ENCODE peak calls at places on chromosomes 12 and 14, in eight cellular contexts. U, G, S, I, A, P, R and O are unnamed samples.

GRCh38 chr12:100555722-100556121 is 17.8 kb upstream of the GAS2L3 start:
- DNase-seq in U (no peak), R (no peak), I (no peak), P (no peak), G (no peak), S (peak; percentile 72), A (no peak), O (no peak)

GRCh38 chr12:31895449-31896150 is 63.6 kb upstream of the RESF1 start:
- DNase-seq in S (no peak), R (no peak), I (no peak), P (no peak), U (no peak), G (no peak), A (no peak), O (no peak)

GRCh38 chr12:89789862-89790261 is 81.2 kb upstream of the ATP2B1 start:
- DNase-seq in G (no peak), P (no peak), U (no peak), I (no peak), S (no peak), A (peak; percentile 77), R (no peak), O (no peak)

GRCh38 chr12:92971869-92972524 is 42.9 kb upstream of the EEA1 start:
- DNase-seq in R (no peak), U (peak; percentile 45), G (no peak), P (no peak), I (no peak), S (no peak), A (no peak), O (no peak)

GRCh38 chr12:57766464-57767311 is at the start of gene CYP27B1:
- DNase-seq in R (peak; percentile 52), A (no peak), S (no peak), I (no peak), U (no peak), P (no peak), G (peak; percentile 86), O (no peak)

GRCh38 chr14:25607095-25607657 is 557.2 kb upstream of the STXBP6 start:
- DNase-seq in G (peak; percentile 45), U (no peak), I (no peak), P (no peak), S (no peak), R (no peak), A (no peak), O (no peak)

GRCh38 chr14:96903444-96904023 is 106.4 kb downstream of the VRK1 start:
- DNase-seq in U (no peak), S (no peak), P (no peak), G (no peak), I (no peak), R (no peak), A (no peak), O (no peak)

GRCh38 chr12:98999569-98999968 is 354.5 kb downstream of the APAF1 start:
- DNase-seq in P (no peak), U (no peak), A (no peak), S (no peak), G (no peak), I (no peak), R (no peak), O (no peak)

GRCh38 chr12:84632556-84632955 is 280.0 kb downstream of the SLC6A15 start:
- DNase-seq in R (no peak), G (no peak), A (no peak), S (no peak), I (no peak), U (no peak), P (no peak), O (no peak)

GRCh38 chr14:31843361-31844091 is 233.6 kb upstream of the ARHGAP5 start:
- DNase-seq in G (no peak), R (no peak), P (no peak), I (no peak), S (no peak), A (no peak), U (peak; percentile 41), O (no peak)

GRCh38 chr14:102225936-102226335 is 79.0 kb downstream of the MOK start:
- DNase-seq in G (no peak), R (no peak), A (no peak), S (no peak), U (no peak), P (no peak), I (no peak), O (no peak)

GRCh38 chr14:91078095-91078737 is 17.8 kb upstream of the RPS6KA5 start:
- DNase-seq in G (no peak), R (no peak), I (no peak), A (no peak), P (no peak), U (no peak), S (no peak), O (no peak)

GRCh38 chr14:96782436-96782835 is 14.7 kb upstream of the VRK1 start:
- DNase-seq in A (no peak), P (no peak), G (no peak), S (no peak), I (no peak), R (no peak), U (no peak), O (no peak)

GRCh38 chr14:90495357-90496276 is 98.8 kb downstream of the CALM1 start:
- DNase-seq in G (peak; percentile 96), P (peak; percentile 20), I (peak; percentile 37), S (peak; percentile 53), A (peak; percentile 5), R (peak; percentile 28), U (peak; percentile 52), O (peak; percentile 40)

GRCh38 chr14:100533647-100534485 is 53.4 kb downstream of the BEGAIN start:
- DNase-seq in A (peak; percentile 46), G (no peak), S (no peak), I (peak; percentile 78), P (peak; percentile 65), R (peak; percentile 59), U (no peak), O (no peak)

GRCh38 chr14:90204516-90204915 is 51.8 kb upstream of the PSMC1 start:
- DNase-seq in P (no peak), G (no peak), U (no peak), S (no peak), R (no peak), A (no peak), I (no peak), O (no peak)

GRCh38 chr12:3261782-3262359 is 184.7 kb downstream of the TSPAN9 start:
- DNase-seq in R (no peak), A (no peak), S (no peak), G (no peak), P (no peak), I (no peak), U (no peak), O (no peak)

GRCh38 chr12:132955094-132955932 is 793 bp downstream of the ZNF605 start:
- DNase-seq in I (no peak), S (peak; percentile 61), G (peak; percentile 52), P (no peak), U (peak; percentile 60), R (no peak), A (peak; percentile 16), O (no peak)

GRCh38 chr14:33669111-33669510 is 281.8 kb downstream of the EGLN3 start:
- DNase-seq in R (no peak), P (no peak), S (no peak), U (no peak), I (no peak), A (no peak), G (no peak), O (no peak)

GRCh38 chr12:109653896-109654295 is 59.7 kb upstream of the FAM222A start:
- DNase-seq in U (no peak), A (no peak), R (no peak), I (no peak), G (no peak), P (no peak), S (no peak), O (no peak)

GRCh38 chr12:2627343-2628191 is 167.2 kb upstream of the FKBP4 start:
- DNase-seq in P (no peak), A (no peak), U (no peak), G (no peak), R (no peak), S (no peak), I (no peak), O (no peak)

GRCh38 chr12:40039598-40039997 is 66.3 kb downstream of the SLC2A13 start:
- DNase-seq in I (no peak), R (no peak), S (no peak), U (no peak), G (no peak), A (no peak), P (no peak), O (no peak)
- TF ChIP-seq POLR2AphosphoS5 in I (no peak), R (no peak), S (no peak), U (no peak), G (no peak), A (no peak), P (no peak), O (no peak)

DNA sequence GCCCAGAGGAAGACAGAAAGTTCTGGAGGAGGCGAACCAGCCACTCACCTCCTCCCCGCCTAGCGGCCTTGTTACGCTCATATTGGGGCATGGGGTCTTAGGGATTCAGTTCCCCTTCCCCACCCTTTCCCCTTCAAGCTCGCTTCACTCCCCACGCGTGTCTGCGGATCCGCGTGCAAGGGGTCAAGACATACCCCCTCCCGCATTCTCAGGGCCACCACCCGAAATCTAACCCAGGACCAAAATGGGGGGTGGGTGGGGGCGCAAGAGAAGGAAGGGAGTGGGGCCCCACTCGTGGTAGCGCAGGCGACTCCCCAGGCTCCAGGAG is 576 bp upstream of the RFX4 start:
- DNase-seq in P (no peak), R (peak; percentile 44), S (no peak), A (no peak), G (no peak), U (no peak), I (no peak), O (no peak)
- H3K4me3 ChIP-seq in P (peak overlapping the region; percentile 36), R (no peak overlapping the region), S (no peak overlapping the region), A (no peak overlapping the region), G (peak overlapping the region; percentile 74), U (no peak overlapping the region), I (peak overlapping the region; percentile 47), O (no peak overlapping the region)

GRCh38 chr12:123036471-123037285 is 56.2 kb downstream of the ARL6IP4 start:
- DNase-seq in S (no peak), G (no peak), R (no peak), I (no peak), A (no peak), U (no peak), P (no peak), O (no peak)

GRCh38 chr12:123033392-123034021 is 53.0 kb downstream of the ARL6IP4 start:
- DNase-seq in R (no peak), U (no peak), P (no peak), I (no peak), A (no peak), S (no peak), G (no peak), O (no peak)

GRCh38 chr12:123034022-123034541 is 53.6 kb downstream of the ARL6IP4 start:
- DNase-seq in A (no peak), U (no peak), S (no peak), P (no peak), G (no peak), I (no peak), R (no peak), O (no peak)

GRCh38 chr12:123035841-123036240 is 55.4 kb downstream of the ARL6IP4 start:
- DNase-seq in U (no peak), A (no peak), R (no peak), P (no peak), S (no peak), G (no peak), I (no peak), O (no peak)

GRCh38 chr12:123034865-123035264 is 54.4 kb downstream of the ARL6IP4 start:
- DNase-seq in R (no peak), A (no peak), I (no peak), U (no peak), P (no peak), S (no peak), G (no peak), O (no peak)
- TF ChIP-seq POLR2AphosphoS5 in R (no peak), A (no peak), I (no peak), U (no peak), P (no peak), S (no peak), G (no peak), O (no peak)

GRCh38 chr14:20468773-20469241 is 399 bp upstream of the PNP start:
- DNase-seq in P (no peak), R (no peak), I (no peak), S (no peak), U (no peak), A (no peak), G (peak; percentile 38), O (no peak)
- H3K4me3 ChIP-seq in P (peak overlapping the region; percentile 66), R (peak overlapping the region; percentile 78), I (peak overlapping the region; percentile 75), S (peak overlapping the region; percentile 74), U (peak overlapping the region; percentile 94), A (peak overlapping the region; percentile 97), G (peak overlapping the region; percentile 91), O (peak overlapping the region; percentile 100)